ENCODE peak calls at places on chromosomes 16 and 17, in five cellular contexts. H is mesendoderm, M is tibial nerve, Y is pancreas, X is uterus. Z is an unnamed sample. For H3K4me1, the result is how much of the 10 kb centered on the place peaks cover.

GRCh38 chr16:79598341-79599181 is 2.0 kb downstream of the MAF start:
- DNase-seq in H (peak), M (peak), Y (peak), X (peak), Z (peak)

GRCh38 chr16:21971856-21972255 is 18.7 kb downstream of the UQCRC2 start:
- DNase-seq in H (no peak), M (no peak), Y (no peak), X (no peak), Z (no peak)

GRCh38 chr16:21952040-21952792 is 945 bp upstream of the UQCRC2 start:
- DNase-seq in H (peak), M (peak), Y (peak), X (peak), Z (peak)

GRCh38 chr17:19418312-19418992 is 7.4 kb downstream of the RNF112 start:
- DNase-seq in H (peak), M (peak), Y (no peak), X (no peak), Z (no peak)

GRCh38 chr16:71214771-71215381 is 15.6 kb downstream of the HYDIN start:
- DNase-seq in H (peak), M (no peak), Y (no peak), X (no peak), Z (no peak)

GRCh38 chr17:81898029-81898866 is 3.8 kb upstream of the NPB start:
- DNase-seq in H (peak), M (no peak), Y (no peak), X (no peak), Z (no peak)

GRCh38 chr16:80125677-80126076 is 415.1 kb upstream of the DYNLRB2 start:
- DNase-seq in H (no peak), M (no peak), Y (peak), X (no peak), Z (peak)

GRCh38 chr16:29154100-29154499 is 169.2 kb downstream of the LAT start:
- DNase-seq in H (no peak), M (no peak), Y (no peak), X (no peak), Z (no peak)

GRCh38 chr16:30185141-30185682 is 1.8 kb downstream of the CORO1A start:
- DNase-seq in H (no peak), M (no peak), Y (peak), X (no peak), Z (peak)

GRCh38 chr16:67029249-67030096 is 524 bp downstream of the CBFB start:
- DNase-seq in H (peak), M (peak), Y (peak), X (peak), Z (peak)

GRCh38 chr16:63289834-63290460 is 1253.7 kb upstream of the CDH8 start:
- DNase-seq in H (peak), M (no peak), Y (peak), X (no peak), Z (no peak)

GRCh38 chr17:66892286-66892685 is 57.4 kb downstream of the CACNG5 start:
- DNase-seq in H (no peak), M (no peak), Y (no peak), X (no peak), Z (no peak)

GRCh38 chr16:24610421-24610765 is 71.0 kb downstream of the RBBP6 start:
- DNase-seq in H (peak), M (peak), Y (peak), X (peak), Z (peak)

GRCh38 chr16:28879261-28879840 is 1.1 kb downstream of the ATP2A1 start:
- DNase-seq in H (no peak), M (no peak), Y (no peak), X (no peak), Z (peak)

GRCh38 chr17:10618202-10618635 is 38.9 kb downstream of the MYH3 start:
- DNase-seq in H (peak), M (peak), Y (peak), X (peak), Z (peak)

GRCh38 chr17:62627904-62628603 is 584 bp downstream of the MRC2 start:
- DNase-seq in H (peak), M (no peak), Y (no peak), X (peak), Z (peak)

GRCh38 chr17:61053469-61053868 is 346.2 kb upstream of the TBX2 start:
- DNase-seq in H (no peak), M (no peak), Y (no peak), X (no peak), Z (no peak)

GRCh38 chr17:81189670-81190530 is 23.9 kb upstream of the AATK start:
- DNase-seq in H (peak), M (no peak), Y (peak), X (no peak), Z (peak)

GRCh38 chr17:45867702-45868101 is 23.0 kb downstream of the SPPL2C start:
- DNase-seq in H (peak), M (no peak), Y (no peak), X (no peak), Z (no peak)

GRCh38 chr16:73949574-73950348 is 346.9 kb upstream of the PSMD7 start:
- DNase-seq in H (no peak), M (peak), Y (no peak), X (peak), Z (no peak)

GRCh38 chr17:83083368-83084201 is 4.2 kb downstream of the METRNL start:
- DNase-seq in H (peak), M (no peak), Y (no peak), X (peak), Z (no peak)

GRCh38 chr17:70320642-70321345 is 151.5 kb downstream of the KCNJ2 start:
- DNase-seq in H (no peak), M (no peak), Y (no peak), X (no peak), Z (peak)

GRCh38 chr17:327296-327695 is 25.3 kb downstream of the RPH3AL start:
- DNase-seq in H (no peak), M (no peak), Y (peak), X (no peak), Z (peak)

GRCh38 chr16:80063028-80063767 is 462.7 kb upstream of the MAF start:
- DNase-seq in H (peak), M (no peak), Y (no peak), X (no peak), Z (no peak)

GRCh38 chr16:49292413-49292812 is 10.8 kb upstream of the CBLN1 start:
- DNase-seq in H (no peak), M (no peak), Y (no peak), X (no peak), Z (no peak)

GRCh38 chr16:75703341-75703740 is 2.1 kb upstream of the DUXB start:
- DNase-seq in H (no peak), M (no peak), Y (no peak), X (no peak), Z (no peak)

GRCh38 chr16:57473176-57473840 is 10.8 kb downstream of the POLR2C start:
- DNase-seq in H (no peak), M (no peak), Y (no peak), X (no peak), Z (no peak)

GRCh38 chr16:84874553-84874952 is 54.8 kb downstream of the CRISPLD2 start:
- DNase-seq in H (no peak), M (no peak), Y (no peak), X (no peak), Z (no peak)

GRCh38 chr16:89708481-89708931 is 7.0 kb upstream of the SPATA2L start:
- DNase-seq in H (no peak), M (no peak), Y (no peak), X (no peak), Z (no peak)
- H3K4me1 ChIP-seq in H (under half), M (half or more), Y (under half), X (under half), Z (under half)

GRCh38 chr16:17470002-17470870 is 524 bp downstream of the XYLT1 start:
- DNase-seq in H (no peak), M (no peak), Y (peak), X (peak), Z (peak)
- H3K4me1 ChIP-seq in H (under half), M (half or more), Y (under half), X (under half), Z (under half)

GRCh38 chr17:57966246-57966645 is 11.0 kb upstream of the CUEDC1 start:
- DNase-seq in H (no peak), M (no peak), Y (no peak), X (no peak), Z (no peak)
- H3K4me1 ChIP-seq in H (under half), M (under half), Y (under half), X (under half), Z (under half)

DNA sequence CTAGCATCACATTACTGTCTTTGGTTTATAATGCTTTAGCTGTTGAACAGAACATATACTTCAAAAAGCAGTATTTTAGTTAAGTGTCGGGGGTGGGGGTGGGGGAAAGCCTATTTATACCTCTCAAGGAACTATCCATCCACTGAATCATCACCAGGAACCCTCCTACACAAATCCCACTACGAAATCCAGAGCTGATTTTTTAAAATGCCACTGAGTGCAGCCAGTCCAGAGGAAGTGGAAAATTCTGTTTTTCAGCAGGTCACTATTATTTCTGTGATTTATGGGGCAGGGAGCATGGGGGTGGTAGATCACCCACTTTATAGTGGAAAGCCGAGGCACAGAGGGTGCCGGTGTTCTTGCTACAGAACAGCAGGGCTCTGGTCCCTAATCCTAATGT is 284.1 kb downstream of the SOX9 start:
- DNase-seq in H (no peak), M (no peak), Y (no peak), X (no peak), Z (no peak)
- H3K4me1 ChIP-seq in H (under half), M (under half), Y (under half), X (under half), Z (under half)

DNA sequence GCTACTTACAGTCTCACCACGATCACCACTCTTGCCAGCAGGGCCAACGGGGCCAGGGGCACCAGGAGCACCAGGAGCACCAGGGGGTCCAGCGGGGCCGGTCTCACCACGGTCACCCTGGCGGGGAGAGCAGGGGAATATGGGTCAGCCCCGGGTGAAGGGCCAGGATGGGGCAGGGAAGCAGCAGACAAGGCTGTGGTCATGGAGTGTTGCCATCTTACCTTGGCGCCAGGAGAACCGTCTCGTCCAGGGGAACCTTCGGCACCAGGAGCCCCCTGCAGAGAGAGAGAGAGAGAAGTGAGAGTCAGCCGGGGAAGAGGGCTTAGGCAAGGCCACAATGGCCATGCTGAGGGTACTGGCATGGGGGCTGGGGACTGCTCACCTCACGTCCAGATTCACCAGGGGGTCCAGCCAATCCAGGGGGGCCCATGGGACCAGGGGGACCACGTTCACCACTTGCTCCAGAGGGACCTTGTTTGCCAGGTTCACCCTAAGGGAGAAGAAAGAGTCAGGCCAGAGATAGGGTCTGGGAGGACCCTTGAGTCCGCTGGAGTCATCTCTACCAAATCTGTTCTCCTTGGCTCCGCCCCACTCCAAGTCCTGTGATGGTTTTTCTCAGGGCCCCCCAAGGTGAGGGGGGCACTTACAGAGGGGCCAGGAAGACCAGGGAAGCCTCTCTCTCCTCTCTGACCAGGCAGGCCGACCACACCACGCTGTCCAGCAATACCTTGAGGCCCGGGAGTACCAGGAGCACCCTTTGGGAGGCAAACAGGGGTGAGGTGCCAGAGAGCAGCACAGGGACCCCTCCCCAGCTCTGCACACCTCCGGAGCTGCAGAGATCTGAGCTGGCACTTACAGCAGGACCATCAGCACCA is 12.7 kb downstream of the COL1A1 start:
- DNase-seq in H (no peak), M (no peak), Y (no peak), X (no peak), Z (peak)
- H3K4me1 ChIP-seq in H (under half), M (half or more), Y (under half), X (under half), Z (under half)

DNA sequence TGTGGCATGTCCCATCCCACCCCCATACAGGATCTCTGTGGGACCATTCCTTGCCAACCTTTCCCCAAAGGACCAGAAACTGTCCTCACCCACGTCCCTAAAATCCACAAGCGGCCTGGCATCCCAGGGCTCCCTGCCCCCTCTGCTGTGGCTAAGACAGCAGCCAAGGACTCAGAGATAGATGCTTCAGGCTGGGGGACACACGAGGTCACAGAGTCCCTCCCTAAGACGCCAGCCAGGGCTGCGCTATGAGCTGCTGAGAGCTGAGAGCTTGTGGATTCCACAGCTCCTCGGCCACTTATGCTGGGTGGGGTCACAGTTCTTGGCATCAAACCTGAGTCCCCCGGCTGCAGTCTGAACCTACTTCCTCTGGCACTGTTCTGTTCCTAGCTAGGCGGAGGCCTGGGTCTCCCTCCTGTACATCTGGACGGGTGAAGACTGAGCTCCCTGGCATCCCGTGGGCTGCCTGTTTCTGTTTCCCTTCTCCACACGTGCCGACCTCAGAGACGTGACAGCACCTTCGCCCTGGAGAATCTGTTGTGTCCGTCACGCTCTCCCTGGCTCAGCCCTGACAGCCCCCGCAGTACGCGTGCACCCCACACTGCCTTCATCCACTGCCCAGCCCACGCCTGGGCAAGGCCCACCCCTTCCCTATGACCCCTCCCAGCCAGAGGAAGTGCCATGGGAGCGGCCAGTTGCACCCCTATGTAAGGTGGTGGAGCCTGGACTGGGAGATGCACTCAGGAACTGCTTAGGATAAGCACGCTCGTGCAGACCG is 61.2 kb downstream of the ENGASE start:
- DNase-seq in H (no peak), M (no peak), Y (no peak), X (no peak), Z (no peak)
- H3K4me1 ChIP-seq in H (under half), M (under half), Y (under half), X (under half), Z (under half)

DNA sequence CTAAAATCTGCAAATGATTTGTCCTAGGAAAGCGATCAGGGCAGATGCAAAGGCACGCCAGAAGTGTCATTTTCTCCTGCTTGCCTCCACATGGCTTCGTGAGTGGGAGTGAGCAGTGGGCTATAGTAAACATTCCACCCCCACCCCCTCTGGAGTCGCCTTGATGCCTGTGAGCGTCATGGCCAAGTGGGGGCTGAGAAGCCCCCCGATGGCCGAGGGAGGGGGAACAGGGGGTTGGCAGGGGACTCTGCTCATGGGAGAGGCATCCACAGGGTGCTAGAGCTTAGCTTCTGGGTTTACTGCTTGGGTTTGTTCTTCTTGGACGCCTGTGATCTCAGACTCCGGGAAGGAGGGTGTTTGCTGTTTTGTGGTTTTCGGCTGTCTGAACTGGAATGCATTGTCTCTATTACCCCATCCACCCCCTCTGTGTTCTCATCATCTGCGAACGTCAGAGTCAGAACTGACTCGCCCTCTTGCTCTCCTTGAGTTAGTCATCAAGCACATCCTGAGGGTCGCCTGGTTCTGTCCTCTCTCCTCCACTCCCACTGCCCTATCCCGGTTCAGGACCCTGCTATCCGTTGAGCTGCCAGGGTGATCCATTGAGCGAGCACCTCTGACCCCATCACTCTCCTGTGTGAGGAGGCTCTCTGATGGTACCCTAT is 15.4 kb downstream of the TNS4 start:
- DNase-seq in H (peak), M (peak), Y (no peak), X (peak), Z (no peak)
- H3K4me1 ChIP-seq in H (under half), M (under half), Y (under half), X (under half), Z (under half)

GRCh38 chr17:28170771-28171170 is 128.3 kb downstream of the NLK start:
- DNase-seq in H (no peak), M (no peak), Y (no peak), X (no peak), Z (no peak)

GRCh38 chr17:28174352-28175046 is 132.0 kb downstream of the NLK start:
- DNase-seq in H (peak), M (no peak), Y (no peak), X (no peak), Z (no peak)

GRCh38 chr17:28177351-28177750 is 134.9 kb downstream of the NLK start:
- DNase-seq in H (peak), M (no peak), Y (no peak), X (no peak), Z (no peak)

GRCh38 chr17:28173071-28173561 is 130.6 kb downstream of the NLK start:
- DNase-seq in H (peak), M (no peak), Y (no peak), X (no peak), Z (no peak)

DNA sequence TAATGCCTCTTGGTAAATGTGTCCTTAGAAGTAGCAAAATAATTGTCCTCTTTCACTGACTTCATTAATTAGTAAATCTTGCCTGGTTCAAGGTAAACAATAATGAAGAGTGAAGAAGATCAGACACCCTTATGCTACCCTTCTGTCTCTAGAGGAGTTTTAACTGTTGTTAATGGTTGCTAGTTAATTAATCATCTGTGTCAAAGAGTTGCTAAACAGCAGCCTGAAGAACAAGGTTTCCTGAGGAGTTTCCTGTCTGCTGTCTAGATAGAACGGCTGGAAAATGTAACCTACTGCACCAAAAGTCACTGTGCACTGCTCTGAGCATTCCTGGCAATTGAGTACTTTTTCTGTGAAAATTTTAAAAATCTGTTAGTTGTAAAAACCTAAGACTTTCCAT is 131.3 kb downstream of the NLK start:
- DNase-seq in H (peak), M (no peak), Y (no peak), X (no peak), Z (no peak)
- H3K4me1 ChIP-seq in H (under half), M (under half), Y (under half), X (under half), Z (under half)

DNA sequence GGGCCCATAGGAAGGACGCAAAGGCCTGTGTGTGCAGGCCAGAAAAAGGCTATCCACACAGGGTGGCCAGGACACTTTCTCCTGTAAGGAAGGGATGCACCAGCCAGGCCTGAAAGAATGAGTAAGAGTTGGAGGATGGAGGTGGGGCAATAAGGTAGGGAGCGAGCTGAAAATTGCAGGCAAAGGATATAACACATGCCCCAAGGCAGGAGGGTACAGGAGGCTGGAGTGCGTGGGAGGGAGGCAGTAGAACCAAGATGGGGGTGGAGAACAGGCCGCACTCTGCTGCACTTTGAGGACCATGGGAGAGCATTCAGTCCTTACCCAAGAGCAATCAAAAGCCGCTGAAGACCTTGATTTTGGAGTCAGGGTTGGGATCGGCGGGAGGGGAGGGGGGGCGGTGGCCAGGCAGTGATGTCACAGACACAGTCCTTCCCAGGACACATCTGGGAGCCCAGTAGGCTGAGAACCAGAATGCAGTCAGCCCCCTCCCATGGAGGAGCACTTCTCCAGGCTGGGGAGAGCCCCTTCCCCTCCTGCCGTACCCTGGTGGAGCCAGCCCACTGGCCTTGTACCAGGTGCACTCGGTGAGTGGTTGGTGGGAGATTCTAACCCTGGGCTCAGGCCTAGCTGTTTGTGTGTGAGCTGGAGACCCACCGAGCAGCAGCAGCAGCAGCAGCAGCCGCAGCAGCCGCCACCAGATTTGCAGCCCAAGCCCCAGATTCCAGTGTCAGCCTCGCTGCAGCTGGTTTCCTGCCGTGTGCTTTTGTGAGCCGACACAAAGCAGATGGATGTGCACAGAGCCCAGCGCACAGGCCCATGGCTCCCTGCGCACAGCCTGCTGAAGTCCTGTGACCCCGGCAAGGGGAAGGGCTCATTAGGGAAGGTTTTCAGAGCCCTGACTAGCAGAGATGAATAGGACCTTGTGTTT is 17.5 kb downstream of the ANKRD40 start:
- DNase-seq in H (peak), M (no peak), Y (no peak), X (no peak), Z (no peak)
- H3K4me1 ChIP-seq in H (under half), M (under half), Y (half or more), X (under half), Z (under half)

Z was measured in right cardiac atrium.